ENCODE peak calls at places on chromosomes 5 and 9, in eight cellular contexts. One of them, this sample, is unnamed.
A peak's percentile ranks its signal among the peaks of the same experiment; 100 is the strongest.

GRCh38 chr9:80885894-80886293 is 803.5 kb downstream of the TLE1 start:
- DNase-seq in vagina: no peak
- DNase-seq in activated T-helper 1 cell treated with anti-CD3 and anti-CD28 coated beads, Interleukin-2, amount 50 U/mL, for 16 hours: no peak
- DNase-seq in T-helper 22 cell: no peak
- DNase-seq in non-pigmented ciliary epithelial cell: no peak
- DNase-seq in activated B cell treated with CpG ODN at 0.5 μM for 24 hours: no peak
- DNase-seq in stimulated activated CD8-positive, alpha-beta memory T cell treated with anti-CD3 and anti-CD28 coated beads, Interleukin-4, amount 100 ng/mL, for 48 hours: no peak
- DNase-seq in coronary artery: no peak
- DNase-seq in this sample: no peak

GRCh38 chr5:38316544-38317224 is 58.3 kb downstream of the EGFLAM start:
- DNase-seq in vagina: no peak
- DNase-seq in activated T-helper 1 cell treated with anti-CD3 and anti-CD28 coated beads, Interleukin-2, amount 50 U/mL, for 16 hours: no peak
- DNase-seq in T-helper 22 cell: no peak
- DNase-seq in non-pigmented ciliary epithelial cell: no peak
- DNase-seq in activated B cell treated with CpG ODN at 0.5 μM for 24 hours: no peak
- DNase-seq in stimulated activated CD8-positive, alpha-beta memory T cell treated with anti-CD3 and anti-CD28 coated beads, Interleukin-4, amount 100 ng/mL, for 48 hours: no peak
- DNase-seq in coronary artery: no peak
- DNase-seq in this sample: no peak

GRCh38 chr9:125544988-125545651 is 161.9 kb downstream of the MAPKAP1 start:
- DNase-seq in vagina: no peak
- DNase-seq in activated T-helper 1 cell treated with anti-CD3 and anti-CD28 coated beads, Interleukin-2, amount 50 U/mL, for 16 hours: no peak
- DNase-seq in T-helper 22 cell: no peak
- DNase-seq in non-pigmented ciliary epithelial cell: no peak
- DNase-seq in activated B cell treated with CpG ODN at 0.5 μM for 24 hours: no peak
- DNase-seq in stimulated activated CD8-positive, alpha-beta memory T cell treated with anti-CD3 and anti-CD28 coated beads, Interleukin-4, amount 100 ng/mL, for 48 hours: no peak
- DNase-seq in coronary artery: peak; percentile 79
- DNase-seq in this sample: peak; percentile 94

GRCh38 chr5:81420039-81420667 is 26.2 kb upstream of the ACOT12 start:
- DNase-seq in vagina: no peak
- DNase-seq in activated T-helper 1 cell treated with anti-CD3 and anti-CD28 coated beads, Interleukin-2, amount 50 U/mL, for 16 hours: no peak
- DNase-seq in T-helper 22 cell: no peak
- DNase-seq in non-pigmented ciliary epithelial cell: peak; percentile 86
- DNase-seq in activated B cell treated with CpG ODN at 0.5 μM for 24 hours: no peak
- DNase-seq in stimulated activated CD8-positive, alpha-beta memory T cell treated with anti-CD3 and anti-CD28 coated beads, Interleukin-4, amount 100 ng/mL, for 48 hours: no peak
- DNase-seq in coronary artery: no peak
- DNase-seq in this sample: peak; percentile 96

GRCh38 chr9:97632406-97632991 is 669 bp downstream of the TSTD2 start:
- DNase-seq in vagina: peak; percentile 89
- DNase-seq in activated T-helper 1 cell treated with anti-CD3 and anti-CD28 coated beads, Interleukin-2, amount 50 U/mL, for 16 hours: no peak
- DNase-seq in T-helper 22 cell: no peak
- DNase-seq in non-pigmented ciliary epithelial cell: peak; percentile 43
- DNase-seq in activated B cell treated with CpG ODN at 0.5 μM for 24 hours: no peak
- DNase-seq in stimulated activated CD8-positive, alpha-beta memory T cell treated with anti-CD3 and anti-CD28 coated beads, Interleukin-4, amount 100 ng/mL, for 48 hours: peak; percentile 51
- DNase-seq in coronary artery: peak; percentile 79
- DNase-seq in this sample: peak; percentile 80

GRCh38 chr5:33761139-33761538 is 130.7 kb downstream of the ADAMTS12 start:
- DNase-seq in vagina: no peak
- DNase-seq in activated T-helper 1 cell treated with anti-CD3 and anti-CD28 coated beads, Interleukin-2, amount 50 U/mL, for 16 hours: no peak
- DNase-seq in T-helper 22 cell: no peak
- DNase-seq in non-pigmented ciliary epithelial cell: no peak
- DNase-seq in activated B cell treated with CpG ODN at 0.5 μM for 24 hours: no peak
- DNase-seq in stimulated activated CD8-positive, alpha-beta memory T cell treated with anti-CD3 and anti-CD28 coated beads, Interleukin-4, amount 100 ng/mL, for 48 hours: no peak
- DNase-seq in coronary artery: no peak
- DNase-seq in this sample: peak; percentile 67

GRCh38 chr5:88944751-88945507 is 61.9 kb upstream of the MEF2C start:
- DNase-seq in vagina: no peak
- DNase-seq in activated T-helper 1 cell treated with anti-CD3 and anti-CD28 coated beads, Interleukin-2, amount 50 U/mL, for 16 hours: no peak
- DNase-seq in T-helper 22 cell: no peak
- DNase-seq in non-pigmented ciliary epithelial cell: no peak
- DNase-seq in activated B cell treated with CpG ODN at 0.5 μM for 24 hours: no peak
- DNase-seq in stimulated activated CD8-positive, alpha-beta memory T cell treated with anti-CD3 and anti-CD28 coated beads, Interleukin-4, amount 100 ng/mL, for 48 hours: no peak
- DNase-seq in coronary artery: no peak
- DNase-seq in this sample: peak; percentile 39

GRCh38 chr9:99024959-99025358 is 80.0 kb upstream of the TGFBR1 start:
- DNase-seq in vagina: no peak
- DNase-seq in activated T-helper 1 cell treated with anti-CD3 and anti-CD28 coated beads, Interleukin-2, amount 50 U/mL, for 16 hours: no peak
- DNase-seq in T-helper 22 cell: no peak
- DNase-seq in non-pigmented ciliary epithelial cell: peak; percentile 42
- DNase-seq in activated B cell treated with CpG ODN at 0.5 μM for 24 hours: no peak
- DNase-seq in stimulated activated CD8-positive, alpha-beta memory T cell treated with anti-CD3 and anti-CD28 coated beads, Interleukin-4, amount 100 ng/mL, for 48 hours: no peak
- DNase-seq in coronary artery: no peak
- DNase-seq in this sample: peak; percentile 63

GRCh38 chr5:142874537-142874936 is 104.4 kb downstream of the ARHGAP26 start:
- DNase-seq in vagina: no peak
- DNase-seq in activated T-helper 1 cell treated with anti-CD3 and anti-CD28 coated beads, Interleukin-2, amount 50 U/mL, for 16 hours: no peak
- DNase-seq in T-helper 22 cell: no peak
- DNase-seq in non-pigmented ciliary epithelial cell: no peak
- DNase-seq in activated B cell treated with CpG ODN at 0.5 μM for 24 hours: no peak
- DNase-seq in stimulated activated CD8-positive, alpha-beta memory T cell treated with anti-CD3 and anti-CD28 coated beads, Interleukin-4, amount 100 ng/mL, for 48 hours: no peak
- DNase-seq in coronary artery: peak; percentile 94
- DNase-seq in this sample: no peak

GRCh38 chr5:89580976-89581375 is 698.0 kb upstream of the MEF2C start:
- DNase-seq in vagina: no peak
- DNase-seq in activated T-helper 1 cell treated with anti-CD3 and anti-CD28 coated beads, Interleukin-2, amount 50 U/mL, for 16 hours: no peak
- DNase-seq in T-helper 22 cell: no peak
- DNase-seq in non-pigmented ciliary epithelial cell: no peak
- DNase-seq in activated B cell treated with CpG ODN at 0.5 μM for 24 hours: no peak
- DNase-seq in stimulated activated CD8-positive, alpha-beta memory T cell treated with anti-CD3 and anti-CD28 coated beads, Interleukin-4, amount 100 ng/mL, for 48 hours: no peak
- DNase-seq in coronary artery: no peak
- DNase-seq in this sample: no peak

GRCh38 chr5:150113047-150113744 is 26.8 kb upstream of the CSF1R start:
- DNase-seq in vagina: peak; percentile 88
- DNase-seq in activated T-helper 1 cell treated with anti-CD3 and anti-CD28 coated beads, Interleukin-2, amount 50 U/mL, for 16 hours: no peak
- DNase-seq in T-helper 22 cell: no peak
- DNase-seq in non-pigmented ciliary epithelial cell: no peak
- DNase-seq in activated B cell treated with CpG ODN at 0.5 μM for 24 hours: no peak
- DNase-seq in stimulated activated CD8-positive, alpha-beta memory T cell treated with anti-CD3 and anti-CD28 coated beads, Interleukin-4, amount 100 ng/mL, for 48 hours: no peak
- DNase-seq in coronary artery: peak; percentile 84
- DNase-seq in this sample: peak; percentile 18

GRCh38 chr5:142320851-142321560 is 3.8 kb downstream of the SPRY4 start:
- DNase-seq in vagina: no peak
- DNase-seq in activated T-helper 1 cell treated with anti-CD3 and anti-CD28 coated beads, Interleukin-2, amount 50 U/mL, for 16 hours: no peak
- DNase-seq in T-helper 22 cell: no peak
- DNase-seq in non-pigmented ciliary epithelial cell: no peak
- DNase-seq in activated B cell treated with CpG ODN at 0.5 μM for 24 hours: no peak
- DNase-seq in stimulated activated CD8-positive, alpha-beta memory T cell treated with anti-CD3 and anti-CD28 coated beads, Interleukin-4, amount 100 ng/mL, for 48 hours: no peak
- DNase-seq in coronary artery: no peak
- DNase-seq in this sample: no peak

This sample was measured in astrocyte.